ENCODE peak calls at places on chromosomes 2 and 18, in ten cellular contexts. One of them, this sample, is unnamed.

GRCh38 chr18:36186461-36187137 is 698 bp upstream of the MOCOS start:
- DNase-seq in foreskin fibroblast: no peak
- DNase-seq in ascending aorta: no peak
- DNase-seq in GM12865: peak; percentile 37
- DNase-seq in cardiac fibroblast: peak; percentile 13
- DNase-seq in fibroblast of pulmonary artery: no peak
- DNase-seq in brain microvascular endothelial cell: no peak
- DNase-seq in IMR-90: no peak
- DNase-seq in hepatocyte: peak; percentile 43
- DNase-seq in AG10803: peak; percentile 26
- DNase-seq in this sample: peak; percentile 24

GRCh38 chr2:47720036-47720435 is 62.9 kb upstream of the MSH6 start:
- DNase-seq in fibroblast of pulmonary artery: no peak
- DNase-seq in hepatocyte: no peak
- DNase-seq in foreskin fibroblast: peak; percentile 22
- DNase-seq in GM12865: peak; percentile 83
- DNase-seq in brain microvascular endothelial cell: no peak
- DNase-seq in cardiac fibroblast: peak; percentile 10
- DNase-seq in IMR-90: no peak
- DNase-seq in ascending aorta: no peak
- DNase-seq in AG10803: no peak
- DNase-seq in this sample: peak; percentile 48

GRCh38 chr2:240723851-240724250 is 32.2 kb downstream of the AQP12A start:
- DNase-seq in hepatocyte: no peak
- DNase-seq in IMR-90: no peak
- DNase-seq in AG10803: no peak
- DNase-seq in brain microvascular endothelial cell: no peak
- DNase-seq in cardiac fibroblast: no peak
- DNase-seq in ascending aorta: no peak
- DNase-seq in foreskin fibroblast: no peak
- DNase-seq in fibroblast of pulmonary artery: no peak
- DNase-seq in GM12865: no peak
- DNase-seq in this sample: no peak

GRCh38 chr18:12313530-12314245 is 5.6 kb downstream of the TUBB6 start:
- DNase-seq in hepatocyte: no peak
- DNase-seq in IMR-90: no peak
- DNase-seq in AG10803: no peak
- DNase-seq in foreskin fibroblast: no peak
- DNase-seq in ascending aorta: no peak
- DNase-seq in cardiac fibroblast: no peak
- DNase-seq in brain microvascular endothelial cell: no peak
- DNase-seq in GM12865: no peak
- DNase-seq in fibroblast of pulmonary artery: no peak
- DNase-seq in this sample: no peak

GRCh38 chr2:205218056-205218455 is 464.2 kb upstream of the NRP2 start:
- DNase-seq in foreskin fibroblast: peak; percentile 14
- DNase-seq in GM12865: no peak
- DNase-seq in ascending aorta: no peak
- DNase-seq in AG10803: peak; percentile 11
- DNase-seq in hepatocyte: no peak
- DNase-seq in fibroblast of pulmonary artery: peak; percentile 18
- DNase-seq in brain microvascular endothelial cell: peak; percentile 5
- DNase-seq in IMR-90: peak; percentile 56
- DNase-seq in cardiac fibroblast: peak; percentile 66
- DNase-seq in this sample: no peak

GRCh38 chr18:64294967-64295366 is 146.1 kb upstream of the LINC00305 start:
- DNase-seq in hepatocyte: no peak
- DNase-seq in brain microvascular endothelial cell: no peak
- DNase-seq in AG10803: no peak
- DNase-seq in fibroblast of pulmonary artery: no peak
- DNase-seq in GM12865: peak; percentile 3
- DNase-seq in cardiac fibroblast: no peak
- DNase-seq in foreskin fibroblast: no peak
- DNase-seq in IMR-90: no peak
- DNase-seq in ascending aorta: no peak
- DNase-seq in this sample: no peak

GRCh38 chr2:157052685-157053224 is 204.8 kb upstream of the GALNT5 start:
- DNase-seq in GM12865: no peak
- DNase-seq in IMR-90: peak; percentile 87
- DNase-seq in fibroblast of pulmonary artery: peak; percentile 90
- DNase-seq in ascending aorta: no peak
- DNase-seq in AG10803: peak; percentile 87
- DNase-seq in hepatocyte: peak; percentile 28
- DNase-seq in brain microvascular endothelial cell: peak; percentile 85
- DNase-seq in cardiac fibroblast: peak; percentile 89
- DNase-seq in foreskin fibroblast: peak; percentile 80
- DNase-seq in this sample: peak; percentile 70

GRCh38 chr2:186716899-186717811 is 23.3 kb downstream of the FAM171B start:
- DNase-seq in ascending aorta: no peak
- DNase-seq in hepatocyte: no peak
- DNase-seq in IMR-90: peak; percentile 47
- DNase-seq in GM12865: no peak
- DNase-seq in foreskin fibroblast: no peak
- DNase-seq in AG10803: peak; percentile 14
- DNase-seq in cardiac fibroblast: no peak
- DNase-seq in brain microvascular endothelial cell: no peak
- DNase-seq in fibroblast of pulmonary artery: no peak
- DNase-seq in this sample: no peak

GRCh38 chr2:56130463-56131070 is 53.2 kb upstream of the CCDC85A start:
- DNase-seq in cardiac fibroblast: peak; percentile 75
- DNase-seq in ascending aorta: no peak
- DNase-seq in fibroblast of pulmonary artery: peak; percentile 78
- DNase-seq in AG10803: peak; percentile 60
- DNase-seq in foreskin fibroblast: peak; percentile 8
- DNase-seq in IMR-90: peak; percentile 31
- DNase-seq in hepatocyte: peak; percentile 40
- DNase-seq in GM12865: peak; percentile 15
- DNase-seq in brain microvascular endothelial cell: peak; percentile 44
- DNase-seq in this sample: peak; percentile 60

GRCh38 chr2:43045866-43046265 is 180.5 kb downstream of the ZFP36L2 start:
- DNase-seq in cardiac fibroblast: no peak
- DNase-seq in foreskin fibroblast: no peak
- DNase-seq in hepatocyte: no peak
- DNase-seq in IMR-90: no peak
- DNase-seq in AG10803: no peak
- DNase-seq in brain microvascular endothelial cell: no peak
- DNase-seq in ascending aorta: no peak
- DNase-seq in GM12865: no peak
- DNase-seq in fibroblast of pulmonary artery: no peak
- DNase-seq in this sample: no peak

GRCh38 chr2:103448416-103448815 is 686.6 kb downstream of the TMEM182 start:
- DNase-seq in GM12865: no peak
- DNase-seq in fibroblast of pulmonary artery: no peak
- DNase-seq in IMR-90: no peak
- DNase-seq in ascending aorta: no peak
- DNase-seq in brain microvascular endothelial cell: no peak
- DNase-seq in cardiac fibroblast: no peak
- DNase-seq in hepatocyte: no peak
- DNase-seq in AG10803: no peak
- DNase-seq in foreskin fibroblast: no peak
- DNase-seq in this sample: no peak

GRCh38 chr2:120780402-120780801 is 44.7 kb downstream of the GLI2 start:
- DNase-seq in cardiac fibroblast: no peak
- DNase-seq in brain microvascular endothelial cell: no peak
- DNase-seq in GM12865: no peak
- DNase-seq in AG10803: no peak
- DNase-seq in ascending aorta: no peak
- DNase-seq in fibroblast of pulmonary artery: peak; percentile 40
- DNase-seq in IMR-90: no peak
- DNase-seq in hepatocyte: no peak
- DNase-seq in foreskin fibroblast: no peak
- DNase-seq in this sample: no peak

GRCh38 chr2:182283512-182283911 is 143.3 kb downstream of the PDE1A start:
- DNase-seq in foreskin fibroblast: no peak
- DNase-seq in fibroblast of pulmonary artery: peak; percentile 73
- DNase-seq in ascending aorta: no peak
- DNase-seq in cardiac fibroblast: peak; percentile 48
- DNase-seq in GM12865: no peak
- DNase-seq in brain microvascular endothelial cell: no peak
- DNase-seq in IMR-90: no peak
- DNase-seq in AG10803: no peak
- DNase-seq in hepatocyte: no peak
- DNase-seq in this sample: no peak

GRCh38 chr2:151733781-151734672 is at the start of gene NEB:
- DNase-seq in fibroblast of pulmonary artery: no peak
- DNase-seq in ascending aorta: no peak
- DNase-seq in IMR-90: no peak
- DNase-seq in cardiac fibroblast: no peak
- DNase-seq in AG10803: no peak
- DNase-seq in hepatocyte: no peak
- DNase-seq in GM12865: no peak
- DNase-seq in foreskin fibroblast: no peak
- DNase-seq in brain microvascular endothelial cell: no peak
- DNase-seq in this sample: no peak

GRCh38 chr2:88694015-88694414 is 2.5 kb downstream of the RPIA start:
- DNase-seq in fibroblast of pulmonary artery: no peak
- DNase-seq in hepatocyte: no peak
- DNase-seq in cardiac fibroblast: no peak
- DNase-seq in AG10803: no peak
- DNase-seq in ascending aorta: no peak
- DNase-seq in foreskin fibroblast: no peak
- DNase-seq in IMR-90: no peak
- DNase-seq in GM12865: no peak
- DNase-seq in brain microvascular endothelial cell: no peak
- DNase-seq in this sample: no peak
- H3K4me3 ChIP-seq in fibroblast of pulmonary artery: no peak overlapping the region
- H3K4me3 ChIP-seq in hepatocyte: no peak overlapping the region
- H3K4me3 ChIP-seq in cardiac fibroblast: no peak overlapping the region
- H3K4me3 ChIP-seq in AG10803: no peak overlapping the region
- H3K4me3 ChIP-seq in ascending aorta: no peak overlapping the region
- H3K4me3 ChIP-seq in foreskin fibroblast: no peak overlapping the region
- H3K4me3 ChIP-seq in IMR-90: no peak overlapping the region
- H3K4me3 ChIP-seq in GM12865: no peak overlapping the region
- H3K4me3 ChIP-seq in brain microvascular endothelial cell: no peak overlapping the region
- H3K4me3 ChIP-seq in this sample: no peak overlapping the region

DNA sequence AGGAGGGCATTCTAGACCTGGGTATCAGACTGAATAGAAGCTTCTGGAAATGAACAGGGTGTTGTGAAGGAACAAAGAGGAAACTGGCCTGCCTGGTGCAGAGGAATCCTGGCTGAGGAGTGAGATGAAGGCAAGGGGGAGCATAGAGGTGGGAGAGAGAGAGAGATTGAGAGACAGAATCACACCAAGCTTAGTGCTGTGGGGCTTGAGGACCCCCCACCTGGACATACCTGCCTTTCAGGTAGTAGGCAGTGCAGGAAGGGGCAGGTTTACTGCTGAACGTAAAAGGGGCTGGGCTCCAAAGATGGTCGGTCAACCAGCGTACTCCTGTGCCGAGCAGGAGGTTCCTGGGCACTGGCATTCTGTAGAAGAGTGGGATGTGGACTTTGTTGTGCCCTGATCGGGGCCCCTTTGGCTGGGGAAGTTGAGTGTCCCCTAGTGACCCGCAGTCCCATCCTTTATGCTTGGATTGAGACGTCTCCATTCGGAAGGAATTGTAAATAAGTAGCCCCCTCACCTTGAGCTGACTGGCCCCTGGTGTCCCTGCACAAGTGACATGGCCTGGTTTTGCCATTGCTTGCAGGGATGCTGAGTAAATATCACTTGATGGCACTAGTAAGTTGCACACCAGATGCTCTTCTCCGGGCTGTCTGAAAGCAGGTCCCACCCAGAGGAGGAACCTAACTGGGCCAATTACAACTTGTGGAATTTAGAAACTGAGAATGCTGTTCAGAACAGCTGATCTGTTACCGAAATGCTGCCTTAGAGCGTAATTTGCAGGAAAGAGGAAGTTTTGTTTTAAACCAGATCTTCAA is 1.4 kb downstream of the UBE2F start:
- DNase-seq in ascending aorta: peak; percentile 19
- DNase-seq in cardiac fibroblast: peak; percentile 76
- DNase-seq in fibroblast of pulmonary artery: peak; percentile 81
- DNase-seq in IMR-90: peak; percentile 71
- DNase-seq in hepatocyte: peak; percentile 50
- DNase-seq in GM12865: peak; percentile 59
- DNase-seq in AG10803: peak; percentile 82
- DNase-seq in brain microvascular endothelial cell: peak; percentile 38
- DNase-seq in foreskin fibroblast: peak; percentile 73
- DNase-seq in this sample: peak; percentile 68
- TF ChIP-seq CTCF in ascending aorta: no peak
- TF ChIP-seq CTCF in cardiac fibroblast: no peak
- TF ChIP-seq CTCF in fibroblast of pulmonary artery: no peak
- TF ChIP-seq CTCF in IMR-90: no peak
- TF ChIP-seq CTCF in hepatocyte: no peak
- TF ChIP-seq CTCF in GM12865: no peak
- TF ChIP-seq CTCF in AG10803: no peak
- TF ChIP-seq CTCF in brain microvascular endothelial cell: no peak
- TF ChIP-seq CTCF in foreskin fibroblast: no peak
- TF ChIP-seq CTCF in this sample: no peak

GRCh38 chr2:9142551-9143263 is 63.9 kb upstream of the ASAP2 start:
- DNase-seq in ascending aorta: peak; percentile 56
- DNase-seq in hepatocyte: peak; percentile 91
- DNase-seq in IMR-90: peak; percentile 92
- DNase-seq in brain microvascular endothelial cell: peak; percentile 85
- DNase-seq in fibroblast of pulmonary artery: peak; percentile 91
- DNase-seq in foreskin fibroblast: peak; percentile 86
- DNase-seq in GM12865: peak; percentile 68
- DNase-seq in cardiac fibroblast: peak; percentile 96
- DNase-seq in AG10803: peak; percentile 87
- DNase-seq in this sample: peak; percentile 89
- H3K4me3 ChIP-seq in ascending aorta: peak overlapping the region; percentile 38
- H3K4me3 ChIP-seq in hepatocyte: no peak overlapping the region
- H3K4me3 ChIP-seq in IMR-90: peak overlapping the region; percentile 4
- H3K4me3 ChIP-seq in brain microvascular endothelial cell: peak overlapping the region; percentile 29
- H3K4me3 ChIP-seq in fibroblast of pulmonary artery: peak overlapping the region; percentile 23
- H3K4me3 ChIP-seq in foreskin fibroblast: peak overlapping the region; percentile 2
- H3K4me3 ChIP-seq in GM12865: no peak overlapping the region
- H3K4me3 ChIP-seq in cardiac fibroblast: peak overlapping the region; percentile 0
- H3K4me3 ChIP-seq in AG10803: peak overlapping the region; percentile 40
- H3K4me3 ChIP-seq in this sample: peak overlapping the region; percentile 5

GRCh38 chr2:161571051-161571429 is 53.2 kb upstream of the SLC4A10 start:
- DNase-seq in ascending aorta: no peak
- DNase-seq in cardiac fibroblast: no peak
- DNase-seq in IMR-90: no peak
- DNase-seq in hepatocyte: no peak
- DNase-seq in fibroblast of pulmonary artery: no peak
- DNase-seq in AG10803: no peak
- DNase-seq in brain microvascular endothelial cell: no peak
- DNase-seq in foreskin fibroblast: no peak
- DNase-seq in GM12865: peak; percentile 15
- DNase-seq in this sample: no peak

GRCh38 chr2:161578998-161579397 is 45.2 kb upstream of the SLC4A10 start:
- DNase-seq in AG10803: no peak
- DNase-seq in hepatocyte: no peak
- DNase-seq in GM12865: no peak
- DNase-seq in brain microvascular endothelial cell: no peak
- DNase-seq in fibroblast of pulmonary artery: no peak
- DNase-seq in foreskin fibroblast: no peak
- DNase-seq in IMR-90: no peak
- DNase-seq in ascending aorta: no peak
- DNase-seq in cardiac fibroblast: no peak
- DNase-seq in this sample: no peak

GRCh38 chr2:161580021-161580420 is 44.2 kb upstream of the SLC4A10 start:
- DNase-seq in IMR-90: no peak
- DNase-seq in ascending aorta: no peak
- DNase-seq in brain microvascular endothelial cell: no peak
- DNase-seq in fibroblast of pulmonary artery: no peak
- DNase-seq in cardiac fibroblast: no peak
- DNase-seq in foreskin fibroblast: no peak
- DNase-seq in GM12865: no peak
- DNase-seq in hepatocyte: no peak
- DNase-seq in AG10803: no peak
- DNase-seq in this sample: no peak

GRCh38 chr2:161580426-161580825 is 43.8 kb upstream of the SLC4A10 start:
- DNase-seq in fibroblast of pulmonary artery: no peak
- DNase-seq in AG10803: no peak
- DNase-seq in ascending aorta: no peak
- DNase-seq in GM12865: no peak
- DNase-seq in foreskin fibroblast: no peak
- DNase-seq in brain microvascular endothelial cell: no peak
- DNase-seq in IMR-90: no peak
- DNase-seq in cardiac fibroblast: no peak
- DNase-seq in hepatocyte: no peak
- DNase-seq in this sample: no peak

GRCh38 chr2:161576421-161576820 is 47.8 kb upstream of the SLC4A10 start:
- DNase-seq in foreskin fibroblast: no peak
- DNase-seq in fibroblast of pulmonary artery: no peak
- DNase-seq in ascending aorta: no peak
- DNase-seq in IMR-90: no peak
- DNase-seq in cardiac fibroblast: peak; percentile 5
- DNase-seq in brain microvascular endothelial cell: no peak
- DNase-seq in AG10803: no peak
- DNase-seq in hepatocyte: no peak
- DNase-seq in GM12865: peak; percentile 56
- DNase-seq in this sample: no peak
- TF ChIP-seq CTCF in foreskin fibroblast: peak; percentile 20
- TF ChIP-seq CTCF in fibroblast of pulmonary artery: peak; percentile 10
- TF ChIP-seq CTCF in ascending aorta: no peak
- TF ChIP-seq CTCF in IMR-90: peak; percentile 5
- TF ChIP-seq CTCF in cardiac fibroblast: peak; percentile 25
- TF ChIP-seq CTCF in brain microvascular endothelial cell: peak; percentile 28
- TF ChIP-seq CTCF in AG10803: peak; percentile 35
- TF ChIP-seq CTCF in hepatocyte: no peak
- TF ChIP-seq CTCF in GM12865: peak; percentile 55
- TF ChIP-seq CTCF in this sample: no peak